ENCODE peak calls at places on chromosomes 6 and 20, in five cellular contexts. B is H9, K is mesenchymal stem cell, V is H1, I is trophoblast cell. T is an unnamed sample.

GRCh38 chr6:190596-191395 is 101.5 kb upstream of the DUSP22 start:
- DNase-seq in I (no peak), B (peak), K (no peak), V (no peak), T (no peak)

GRCh38 chr6:138979365-138979764 is 8.7 kb downstream of the REPS1 start:
- DNase-seq in B (no peak), K (no peak), I (peak), V (no peak), T (no peak)

GRCh38 chr6:139801571-139802321 is 427.3 kb upstream of the CITED2 start:
- DNase-seq in B (no peak), V (no peak), I (no peak), K (peak), T (no peak)

GRCh38 chr6:17281497-17282481 is 628 bp downstream of the RBM24 start:
- DNase-seq in B (peak), K (peak), V (no peak), I (no peak), T (peak)

GRCh38 chr20:36252511-36252910 is 16.2 kb downstream of the AAR2 start:
- DNase-seq in B (no peak), I (no peak), K (no peak), V (no peak), T (no peak)

GRCh38 chr6:158718431-158719126 is 68.7 kb downstream of the SYTL3 start:
- DNase-seq in V (peak), K (peak), B (peak), I (peak), T (peak)

GRCh38 chr6:45378324-45378926 is 691 bp upstream of the SUPT3H start:
- DNase-seq in B (no peak), K (no peak), I (peak), V (no peak), T (no peak)

GRCh38 chr6:158029668-158030230 is 48.1 kb downstream of the SYNJ2 start:
- DNase-seq in V (no peak), I (no peak), K (peak), B (no peak), T (no peak)

GRCh38 chr20:17161661-17162410 is 65.0 kb upstream of the PCSK2 start:
- DNase-seq in B (no peak), V (no peak), K (no peak), I (no peak), T (no peak)

GRCh38 chr6:16760536-16761468 is at the start of gene ATXN1:
- DNase-seq in I (peak), K (peak), B (peak), V (no peak), T (peak)

GRCh38 chr6:5279891-5280338 is 18.6 kb downstream of the FARS2 start:
- DNase-seq in K (no peak), B (no peak), I (no peak), V (no peak), T (no peak)

GRCh38 chr6:154448448-154449096 is 61.9 kb downstream of the CNKSR3 start:
- DNase-seq in V (no peak), B (no peak), K (peak), I (no peak), T (no peak)

GRCh38 chr6:63392092-63392724 is 72.4 kb upstream of the LGSN start:
- DNase-seq in V (no peak), K (no peak), B (no peak), I (no peak), T (no peak)

GRCh38 chr6:167227984-167228383 is 63.1 kb upstream of the UNC93A start:
- DNase-seq in B (peak), I (no peak), V (peak), K (no peak), T (no peak)

DNA sequence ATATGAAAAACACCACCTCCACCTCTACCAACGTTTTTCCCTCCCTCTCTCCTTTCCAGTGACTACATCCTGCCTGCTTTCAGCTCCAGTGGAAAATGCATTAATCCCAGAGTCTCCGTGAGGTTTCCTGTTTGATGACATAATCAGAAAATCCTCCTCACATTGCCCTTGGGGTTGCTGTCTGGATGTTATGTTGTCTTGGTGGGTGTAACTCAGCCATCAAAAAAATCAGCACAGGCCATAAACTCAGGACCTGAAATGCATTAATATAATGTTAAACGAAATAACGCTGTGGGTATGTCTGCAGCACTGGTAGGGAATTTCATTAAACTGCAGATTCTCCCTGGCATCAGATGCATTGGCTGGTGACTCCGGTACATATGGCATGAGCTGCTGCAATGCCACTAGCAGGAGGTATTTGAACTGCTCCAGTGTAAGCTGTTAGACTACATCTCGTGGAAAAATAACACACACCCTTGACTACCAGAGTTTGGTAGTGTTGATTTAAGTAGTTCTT is 297.8 kb downstream of the PRL start:
- DNase-seq in I (no peak), K (peak), V (no peak), B (no peak), T (no peak)
- H4K91ac ChIP-seq in I (peak), K (no peak), V (no peak), B (no peak), T (no peak)

GRCh38 chr6:165858571-165858970 is 195.5 kb upstream of the PDE10A start:
- DNase-seq in I (no peak), K (peak), B (peak), V (no peak), T (no peak)
- H2BK12ac ChIP-seq in I (no peak), K (no peak), B (no peak), V (no peak), T (no peak)

DNA sequence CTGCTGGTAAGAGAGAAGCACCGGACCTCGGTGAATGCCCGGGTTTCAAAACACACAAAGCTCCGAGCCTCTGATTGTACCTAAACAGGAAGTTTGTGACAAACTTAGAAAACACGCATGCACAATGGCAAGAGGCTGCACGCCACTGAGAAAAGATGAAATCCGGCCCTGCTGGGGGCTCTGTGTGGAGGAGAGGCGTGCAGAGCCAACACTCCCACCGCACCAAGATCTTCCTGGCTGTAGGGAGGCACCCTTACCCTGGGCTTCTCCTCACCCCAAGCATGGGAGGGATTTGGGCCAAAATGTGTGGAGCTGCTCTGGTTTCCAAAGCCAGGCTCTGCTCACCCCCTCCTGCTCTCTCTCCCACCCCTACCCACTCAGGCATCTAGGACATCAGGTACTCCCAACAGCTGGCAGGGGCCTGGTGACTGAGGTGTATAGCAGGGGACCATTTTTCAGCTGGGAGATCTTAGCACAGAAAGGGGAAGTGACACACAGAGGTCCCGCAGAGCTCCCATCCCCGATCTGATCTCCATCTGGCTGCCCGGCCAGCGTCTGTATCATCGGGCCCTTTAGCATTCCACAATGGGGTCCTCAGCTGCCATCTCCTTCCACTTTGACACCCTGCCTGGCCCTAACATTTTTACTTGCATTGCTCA is 84.2 kb downstream of the TRERF1 start:
- DNase-seq in V (no peak), K (peak), I (peak), B (no peak), T (no peak)
- H3K9ac ChIP-seq in V (no peak), K (no peak), I (no peak), B (no peak), T (no peak)

GRCh38 chr20:64266988-64267387 is 11.4 kb downstream of the PCMTD2 start:
- DNase-seq in B (no peak), K (no peak), I (no peak), V (no peak), T (no peak)

GRCh38 chr20:64273109-64273508 is 17.6 kb downstream of the PCMTD2 start:
- DNase-seq in K (no peak), V (no peak), I (no peak), B (no peak), T (no peak)

GRCh38 chr20:64268180-64268579 is 12.6 kb downstream of the PCMTD2 start:
- DNase-seq in I (no peak), V (no peak), B (no peak), K (no peak), T (no peak)

GRCh38 chr20:64271636-64272035 is 16.1 kb downstream of the PCMTD2 start:
- DNase-seq in B (no peak), I (no peak), V (no peak), K (no peak), T (no peak)

GRCh38 chr20:64269604-64270411 is 14.3 kb downstream of the PCMTD2 start:
- DNase-seq in K (no peak), I (no peak), V (no peak), B (no peak), T (no peak)
- H4K91ac ChIP-seq in K (peak), I (no peak), V (peak), B (no peak), T (peak)

GRCh38 chr20:37421988-37422387 is 76.0 kb downstream of the SRC start:
- DNase-seq in I (no peak), B (no peak), K (no peak), V (no peak), T (no peak)
- H2BK12ac ChIP-seq in I (no peak), B (no peak), K (no peak), V (peak), T (no peak)

GRCh38 chr6:6409397-6410030 is 89.1 kb upstream of the F13A1 start:
- DNase-seq in B (peak), K (no peak), V (no peak), I (no peak), T (no peak)

GRCh38 chr6:6411115-6411514 is 90.7 kb upstream of the F13A1 start:
- DNase-seq in B (no peak), K (no peak), V (no peak), I (no peak), T (no peak)

GRCh38 chr6:6405997-6406699 is 85.7 kb upstream of the F13A1 start:
- DNase-seq in V (no peak), B (no peak), K (no peak), I (no peak), T (no peak)

GRCh38 chr6:6405031-6405430 is 84.6 kb upstream of the F13A1 start:
- DNase-seq in K (no peak), B (no peak), I (no peak), V (no peak), T (no peak)

DNA sequence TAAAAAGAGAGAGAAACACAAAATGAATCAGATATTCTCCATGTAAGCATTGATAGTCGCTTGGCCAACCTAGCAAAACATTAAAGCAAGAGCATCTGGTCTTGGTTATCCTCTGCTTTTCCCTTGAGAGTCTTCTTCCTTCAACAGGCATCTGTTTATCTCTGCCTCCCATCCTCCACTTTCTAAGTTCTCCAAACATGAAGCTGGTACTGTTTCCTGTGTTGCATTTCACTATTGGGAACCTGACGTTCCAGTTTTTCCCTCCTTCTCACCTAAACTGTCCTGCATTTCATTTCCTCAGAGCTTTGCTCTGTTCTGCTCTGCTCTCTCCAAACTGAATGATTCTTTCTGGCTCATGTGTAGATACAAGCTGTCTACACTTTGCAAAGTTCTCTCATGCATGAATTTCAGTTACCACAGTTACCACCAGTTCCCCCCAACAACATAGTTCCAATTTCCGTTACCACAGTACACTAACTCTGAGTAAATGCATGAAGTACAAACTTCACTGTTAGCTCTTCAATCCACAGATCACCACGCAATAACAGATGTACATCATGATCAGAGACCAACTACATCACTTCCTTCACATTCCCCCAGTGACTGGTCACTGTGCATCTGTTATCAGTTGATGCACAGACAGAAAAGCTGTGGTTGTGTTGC is 86.7 kb upstream of the F13A1 start:
- DNase-seq in I (no peak), K (no peak), B (no peak), V (no peak), T (no peak)
- H3K9ac ChIP-seq in I (peak), K (peak), B (no peak), V (no peak), T (no peak)

DNA sequence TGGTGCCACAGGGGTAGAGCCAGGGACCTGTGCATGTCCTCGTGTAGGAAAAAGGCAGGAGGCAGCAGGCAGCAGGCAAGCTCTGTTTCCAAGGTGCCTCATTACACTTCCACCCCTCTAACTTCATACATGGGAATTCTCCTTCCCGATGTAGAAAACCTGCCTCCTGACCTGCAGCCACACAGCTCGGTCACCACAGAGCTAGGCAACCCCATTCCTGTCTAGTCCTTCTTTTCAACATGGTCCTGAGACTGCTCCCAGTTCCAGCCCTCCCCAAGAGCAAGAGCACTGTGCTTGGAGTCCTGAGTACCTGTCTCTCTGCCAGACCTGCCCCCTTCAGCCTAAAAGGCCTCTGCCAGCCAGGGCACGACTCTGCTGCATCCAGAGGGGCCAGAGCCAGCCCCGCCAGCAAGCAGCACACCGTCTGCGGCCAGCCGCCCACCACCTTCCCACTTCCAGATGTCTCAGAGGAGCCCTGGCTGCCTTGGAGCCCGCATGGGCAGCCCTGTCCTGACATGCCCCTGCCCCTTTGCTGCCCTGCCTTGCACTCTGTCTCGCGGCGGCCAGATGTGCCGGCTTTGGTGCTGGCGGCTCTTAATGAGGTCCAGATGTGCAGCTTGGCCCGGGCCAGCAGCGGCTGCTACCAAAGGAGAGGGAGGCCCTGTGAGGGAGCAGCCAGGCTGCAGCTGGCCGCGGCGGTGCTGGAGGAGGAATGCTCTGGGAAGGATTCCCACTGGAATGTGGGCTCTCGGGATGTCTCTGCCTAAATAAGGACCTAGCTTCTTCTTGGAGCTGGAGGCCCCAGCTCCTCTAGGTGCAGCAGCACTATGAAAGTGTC is 72.2 kb downstream of the FGD2 start:
- DNase-seq in B (peak), V (no peak), K (peak), I (no peak), T (no peak)
- H4K91ac ChIP-seq in B (no peak), V (peak), K (no peak), I (no peak), T (no peak)

DNA sequence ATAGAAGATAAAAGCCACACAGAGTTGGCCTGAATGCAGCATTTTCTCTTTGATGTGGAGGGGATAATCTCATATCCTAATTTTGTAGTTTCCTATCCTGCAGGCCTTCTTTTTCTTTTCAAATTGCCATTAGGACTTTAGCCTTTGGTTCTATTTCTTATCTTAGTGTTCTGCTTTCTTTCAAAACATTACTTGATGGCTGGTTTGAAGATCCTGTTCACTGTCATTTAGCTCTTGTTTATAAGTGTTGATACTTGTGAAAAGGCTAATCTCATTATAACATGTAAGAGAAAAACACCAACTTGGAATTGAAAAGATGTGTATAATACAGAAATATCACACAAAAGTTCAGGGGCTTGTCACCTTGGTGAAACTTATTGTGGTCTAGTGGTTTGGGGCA is 54.6 kb upstream of the PKIB start:
- DNase-seq in B (no peak), K (no peak), I (no peak), V (no peak), T (no peak)
- H2BK12ac ChIP-seq in B (no peak), K (no peak), I (no peak), V (no peak), T (no peak)

DNA sequence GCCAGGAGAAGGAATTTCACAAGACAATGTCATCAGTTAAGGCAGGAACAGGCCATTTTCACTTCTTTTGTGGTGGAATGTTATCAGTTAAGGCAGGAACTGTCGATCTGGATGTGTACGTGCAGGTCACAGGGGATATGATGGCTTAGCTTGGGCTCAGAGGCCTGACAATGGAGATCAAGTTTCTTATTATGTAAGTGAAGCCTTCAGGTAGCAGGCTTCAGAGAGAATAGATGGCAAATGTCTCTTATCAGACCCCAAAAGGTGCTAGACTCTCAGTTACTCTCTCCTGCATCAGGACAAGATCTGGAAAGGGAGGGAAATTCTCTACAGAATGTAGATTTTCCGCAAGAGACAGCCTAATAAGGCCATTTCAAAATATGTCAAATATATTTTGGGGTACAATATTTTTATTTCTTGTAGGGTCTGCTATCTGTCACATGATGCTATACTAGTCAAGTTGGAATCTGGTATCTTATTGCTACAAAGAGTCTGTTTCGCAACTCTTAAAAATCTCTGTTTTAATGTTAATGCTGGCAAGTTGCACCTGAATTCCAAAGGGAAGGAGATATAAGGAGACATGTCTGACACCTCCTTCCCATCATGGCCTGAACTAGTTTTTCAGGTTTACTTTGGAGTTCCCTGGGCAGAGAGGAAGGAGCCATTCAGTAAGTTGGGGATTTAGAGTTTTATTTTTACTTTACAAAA is 48.8 kb downstream of the TRDN start:
- DNase-seq in K (no peak), V (no peak), B (peak), I (peak), T (no peak)
- H3K9ac ChIP-seq in K (no peak), V (no peak), B (no peak), I (no peak), T (no peak)

DNA sequence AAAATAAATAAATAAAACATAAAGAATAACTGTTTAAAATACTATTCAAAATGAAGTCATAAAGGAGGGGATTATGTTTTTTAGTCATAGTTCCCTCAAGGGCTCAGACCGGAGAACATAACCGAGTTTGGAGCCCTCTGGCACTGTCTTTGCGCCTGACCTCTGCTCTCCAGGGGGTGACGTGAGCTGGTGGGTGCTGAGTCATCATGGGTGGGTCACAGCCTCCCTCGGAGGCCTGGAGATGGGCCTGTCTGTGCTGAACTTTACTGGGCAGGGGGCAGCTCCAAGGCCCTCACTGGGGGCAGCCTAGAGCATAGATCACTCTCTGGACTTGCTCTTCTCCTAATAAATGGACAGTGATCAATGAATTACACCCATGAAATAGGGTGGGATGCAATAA is 3.1 kb upstream of the MAVS start:
- DNase-seq in B (no peak), V (no peak), I (no peak), K (peak), T (no peak)
- H4K91ac ChIP-seq in B (no peak), V (no peak), I (no peak), K (no peak), T (no peak)

T was measured in neuronal stem cell.